ENCODE peak calls at places on chromosomes 6 and 20, in four cellular contexts. P, H, D and T are unnamed samples. For H3K4me1, the result is how much of the 10 kb centered on the place peaks cover.

GRCh38 chr6:36427781-36428345 is 14.8 kb downstream of the PXT1 start:
- DNase-seq in P (no peak), D (no peak), H (no peak), T (no peak)

GRCh38 chr20:10509411-10509810 is 74.3 kb downstream of the SLX4IP start:
- DNase-seq in D (no peak), H (no peak), P (no peak), T (no peak)

GRCh38 chr6:162070639-162071038 is 656.9 kb downstream of the PRKN start:
- DNase-seq in H (no peak), P (no peak), D (no peak), T (no peak)

GRCh38 chr6:28580484-28580883 is 54.8 kb downstream of the GPX5 start:
- DNase-seq in H (no peak), D (peak), P (no peak), T (no peak)

GRCh38 chr6:56940463-56940862 is 14.4 kb upstream of the BEND6 start:
- DNase-seq in D (no peak), H (no peak), P (no peak), T (no peak)

GRCh38 chr20:25338112-25339023 is 52.3 kb downstream of the ABHD12 start:
- DNase-seq in H (no peak), P (no peak), D (no peak), T (no peak)

GRCh38 chr6:137136065-137136464 is 37.4 kb downstream of the IL22RA2 start:
- DNase-seq in D (peak), P (no peak), H (no peak), T (no peak)

GRCh38 chr6:147676468-147676867 is 168.0 kb downstream of the SAMD5 start:
- DNase-seq in P (no peak), H (no peak), D (no peak), T (no peak)

GRCh38 chr20:48763183-48764030 is 64.4 kb downstream of the PREX1 start:
- DNase-seq in H (peak), D (no peak), P (peak), T (no peak)

GRCh38 chr6:136323431-136324112 is 33.9 kb upstream of the BCLAF1 start:
- DNase-seq in D (peak), H (no peak), P (no peak), T (no peak)

GRCh38 chr6:28747631-28748157 is 176.1 kb downstream of the TRIM27 start:
- DNase-seq in D (peak), H (no peak), P (no peak), T (peak)

GRCh38 chr6:132405143-132405915 is 4.1 kb upstream of the MOXD1 start:
- DNase-seq in P (no peak), H (no peak), D (no peak), T (no peak)

GRCh38 chr6:6851059-6851658 is 256.6 kb upstream of the RREB1 start:
- DNase-seq in H (no peak), P (peak), D (peak), T (no peak)

GRCh38 chr6:37171141-37171969 is 1.4 kb downstream of the PIM1 start:
- DNase-seq in D (peak), P (no peak), H (peak), T (peak)

GRCh38 chr6:36651659-36652379 is 26.7 kb upstream of the CDKN1A start:
- DNase-seq in P (no peak), H (no peak), D (no peak), T (no peak)

GRCh38 chr20:53828673-53829085 is 235.0 kb upstream of the ZNF217 start:
- DNase-seq in H (no peak), P (peak), D (peak), T (peak)

GRCh38 chr6:110181131-110182027 is 1.2 kb downstream of the CDC40 start:
- DNase-seq in D (peak), P (no peak), H (no peak), T (no peak)

GRCh38 chr6:4394786-4395185 is 259.4 kb upstream of the ECI2 start:
- DNase-seq in P (no peak), H (no peak), D (peak), T (no peak)

GRCh38 chr20:13430346-13431002 is 208.3 kb downstream of the TASP1 start:
- DNase-seq in H (no peak), D (no peak), P (no peak), T (no peak)

GRCh38 chr6:1552296-1552761 is 57.4 kb upstream of the FOXC1 start:
- DNase-seq in D (peak), P (no peak), H (no peak), T (no peak)

GRCh38 chr20:64165866-64166600 is 1.8 kb downstream of the MYT1 start:
- DNase-seq in D (no peak), H (peak), P (no peak), T (no peak)

GRCh38 chr6:19833947-19834346 is 3.2 kb upstream of the ID4 start:
- DNase-seq in H (no peak), D (no peak), P (no peak), T (no peak)

GRCh38 chr20:41616228-41616627 is 1.9 kb downstream of the CHD6 start:
- DNase-seq in D (no peak), H (no peak), P (no peak), T (no peak)

GRCh38 chr6:38640216-38640909 is 634 bp upstream of the BTBD9 start:
- DNase-seq in H (peak), D (no peak), P (no peak), T (no peak)

GRCh38 chr20:50508171-50508761 is 1.9 kb upstream of the PTPN1 start:
- DNase-seq in P (no peak), H (no peak), D (no peak), T (peak)

GRCh38 chr20:3382836-3383235 is 24.6 kb downstream of the DNAAF9 start:
- DNase-seq in H (no peak), D (no peak), P (no peak), T (no peak)

GRCh38 chr20:25000268-25000801 is 7.8 kb upstream of the APMAP start:
- DNase-seq in P (peak), D (no peak), H (peak), T (peak)

GRCh38 chr6:142377112-142377848 is 75.5 kb downstream of the ADGRG6 start:
- DNase-seq in P (no peak), D (peak), H (peak), T (peak)

GRCh38 chr6:128239898-128240509 is 280.4 kb downstream of the PTPRK start:
- DNase-seq in H (no peak), P (no peak), D (no peak), T (no peak)

GRCh38 chr6:142929751-142930358 is 15.1 kb downstream of the HIVEP2 start:
- DNase-seq in P (no peak), H (no peak), D (no peak), T (no peak)

GRCh38 chr6:150723857-150724256 is 124.2 kb downstream of the PLEKHG1 start:
- DNase-seq in D (no peak), P (no peak), H (no peak), T (no peak)

GRCh38 chr20:44166008-44166407 is 21.0 kb downstream of the JPH2 start:
- DNase-seq in D (peak), H (no peak), P (peak), T (no peak)

DNA sequence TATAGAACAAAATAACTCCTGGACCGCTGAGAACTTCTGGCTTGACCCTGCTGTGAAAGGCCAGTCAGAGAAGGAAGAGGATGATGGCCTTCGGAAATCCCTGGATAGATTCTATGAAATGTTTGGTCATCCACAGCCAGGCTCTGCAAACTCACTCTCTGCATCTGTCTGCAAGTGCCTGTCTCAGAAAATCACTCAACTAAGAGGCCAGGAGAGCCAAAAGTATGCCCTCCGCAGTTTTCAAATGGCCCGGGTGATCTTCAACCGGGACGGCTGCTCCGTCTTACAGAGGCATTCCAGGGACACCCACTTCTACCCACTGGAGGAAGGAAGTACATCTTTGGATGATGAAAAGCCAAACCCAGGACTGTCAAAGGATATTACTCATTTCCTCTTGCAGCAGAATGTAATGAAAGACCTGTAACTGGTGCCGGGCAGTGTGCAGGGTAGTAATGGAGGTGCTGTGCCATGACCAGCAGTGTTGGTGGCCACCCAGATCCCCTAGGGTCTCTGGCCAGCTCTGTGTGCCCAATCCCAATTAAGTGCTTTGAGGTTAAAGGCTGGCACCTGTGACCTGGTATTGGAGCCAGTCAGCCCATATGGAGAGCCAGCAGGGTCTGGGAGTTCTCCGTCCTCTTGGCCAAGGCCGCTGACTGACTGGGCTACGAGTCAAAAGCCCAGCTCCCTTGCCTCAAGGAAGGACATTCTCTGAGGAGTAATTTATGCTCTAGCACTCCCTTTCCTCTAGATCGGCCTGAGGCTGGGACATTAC is 87.1 kb downstream of the TRMT6 start:
- DNase-seq in H (no peak), D (peak), P (peak), T (no peak)
- H3K4me3 ChIP-seq in H (no peak), D (no peak), P (no peak), T (no peak)

GRCh38 chr6:52389264-52389625 is 27.3 kb downstream of the PAQR8 start:
- DNase-seq in H (no peak), D (no peak), P (no peak), T (no peak)

GRCh38 chr6:52390361-52390727 is 28.4 kb downstream of the PAQR8 start:
- DNase-seq in D (peak), H (no peak), P (no peak), T (no peak)

GRCh38 chr6:52388790-52389189 is 26.8 kb downstream of the PAQR8 start:
- DNase-seq in P (no peak), H (no peak), D (no peak), T (no peak)

GRCh38 chr6:52391599-52391998 is 28.5 kb upstream of the EFHC1 start:
- DNase-seq in H (no peak), P (no peak), D (no peak), T (no peak)

DNA sequence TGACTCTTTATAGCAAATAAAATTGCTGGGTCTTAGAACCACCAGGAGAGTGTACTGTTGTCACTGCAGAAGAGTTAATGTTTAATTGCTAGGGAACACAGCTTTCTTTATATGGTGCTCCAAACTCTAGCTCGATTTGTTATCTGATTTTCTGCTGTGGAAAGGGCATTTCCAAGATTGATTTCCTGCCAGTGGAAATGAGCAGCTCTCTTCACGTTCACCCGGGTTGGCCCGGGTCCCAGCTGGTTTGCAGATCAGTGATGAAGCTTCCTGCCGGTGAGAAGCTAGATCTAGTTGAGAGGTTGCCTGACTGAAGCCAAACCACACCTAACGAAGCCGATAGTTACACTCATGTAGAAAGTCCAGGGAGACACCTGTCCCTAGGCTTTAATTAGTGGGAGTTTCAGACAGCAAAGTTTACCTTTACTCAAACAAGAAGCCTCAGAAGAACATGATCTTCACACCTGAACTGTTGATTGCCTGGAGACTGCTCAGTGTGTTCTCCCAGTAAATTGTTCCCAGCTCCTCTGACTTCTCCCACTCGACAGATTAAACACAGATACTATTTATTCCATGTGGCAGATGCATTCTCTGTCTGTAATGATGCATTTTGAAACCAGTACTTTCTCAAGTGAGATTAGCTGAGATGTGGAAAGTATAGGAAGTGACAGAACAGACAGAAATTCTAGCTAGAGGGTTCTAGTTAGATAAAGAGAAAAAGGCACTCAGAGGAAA is 27.8 kb downstream of the PAQR8 start:
- DNase-seq in H (peak), D (peak), P (no peak), T (no peak)
- H3K4me1 ChIP-seq in H (under half), D (under half), P (under half), T (under half)

GRCh38 chr6:16182428-16182827 is 53.5 kb downstream of the MYLIP start:
- DNase-seq in D (no peak), H (no peak), P (no peak), T (no peak)

GRCh38 chr6:16181429-16182359 is 52.8 kb downstream of the MYLIP start:
- DNase-seq in D (no peak), H (no peak), P (no peak), T (no peak)

GRCh38 chr6:16179970-16180431 is 51.1 kb downstream of the MYLIP start:
- DNase-seq in P (no peak), H (no peak), D (no peak), T (no peak)

GRCh38 chr6:16180696-16181428 is 52.0 kb downstream of the MYLIP start:
- DNase-seq in P (no peak), D (no peak), H (no peak), T (no peak)

DNA sequence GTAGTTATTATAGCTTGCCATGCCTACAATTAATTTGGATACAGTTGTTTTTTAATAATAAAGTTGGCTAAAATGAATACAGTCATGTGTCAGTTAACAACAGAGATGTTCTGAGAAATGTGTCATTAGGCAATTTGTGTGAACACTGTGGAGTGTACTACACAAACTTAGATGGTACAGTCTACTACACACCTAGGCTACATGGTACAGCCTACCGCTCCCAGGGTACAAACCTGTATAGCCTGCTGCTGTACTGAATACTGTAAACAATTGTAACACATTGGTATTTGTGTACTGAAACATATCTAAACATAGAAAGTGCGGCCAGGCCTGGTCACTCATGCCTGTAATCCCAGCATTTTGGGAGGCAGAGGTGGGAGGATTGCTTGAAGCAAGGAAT is 50.2 kb downstream of the MYLIP start:
- DNase-seq in H (no peak), D (no peak), P (no peak), T (no peak)
- H3K27ac ChIP-seq in H (no peak), D (no peak), P (no peak), T (no peak)

GRCh38 chr6:106802141-106802540 is 172.4 kb downstream of the CD24 start:
- DNase-seq in D (no peak), P (no peak), H (no peak), T (no peak)
- H3K4me3 ChIP-seq in D (no peak), P (no peak), H (no peak), T (no peak)

GRCh38 chr6:2861822-2862164 is 20.1 kb upstream of the SERPINB1 start:
- DNase-seq in P (no peak), D (no peak), H (no peak), T (no peak)

GRCh38 chr6:2862712-2863174 is 21.1 kb upstream of the SERPINB1 start:
- DNase-seq in P (no peak), H (no peak), D (no peak), T (peak)

GRCh38 chr6:2858678-2859324 is 17.1 kb upstream of the SERPINB1 start:
- DNase-seq in P (no peak), H (no peak), D (peak), T (no peak)

GRCh38 chr6:2859325-2859700 is 17.6 kb upstream of the SERPINB1 start:
- DNase-seq in D (no peak), H (no peak), P (no peak), T (no peak)

DNA sequence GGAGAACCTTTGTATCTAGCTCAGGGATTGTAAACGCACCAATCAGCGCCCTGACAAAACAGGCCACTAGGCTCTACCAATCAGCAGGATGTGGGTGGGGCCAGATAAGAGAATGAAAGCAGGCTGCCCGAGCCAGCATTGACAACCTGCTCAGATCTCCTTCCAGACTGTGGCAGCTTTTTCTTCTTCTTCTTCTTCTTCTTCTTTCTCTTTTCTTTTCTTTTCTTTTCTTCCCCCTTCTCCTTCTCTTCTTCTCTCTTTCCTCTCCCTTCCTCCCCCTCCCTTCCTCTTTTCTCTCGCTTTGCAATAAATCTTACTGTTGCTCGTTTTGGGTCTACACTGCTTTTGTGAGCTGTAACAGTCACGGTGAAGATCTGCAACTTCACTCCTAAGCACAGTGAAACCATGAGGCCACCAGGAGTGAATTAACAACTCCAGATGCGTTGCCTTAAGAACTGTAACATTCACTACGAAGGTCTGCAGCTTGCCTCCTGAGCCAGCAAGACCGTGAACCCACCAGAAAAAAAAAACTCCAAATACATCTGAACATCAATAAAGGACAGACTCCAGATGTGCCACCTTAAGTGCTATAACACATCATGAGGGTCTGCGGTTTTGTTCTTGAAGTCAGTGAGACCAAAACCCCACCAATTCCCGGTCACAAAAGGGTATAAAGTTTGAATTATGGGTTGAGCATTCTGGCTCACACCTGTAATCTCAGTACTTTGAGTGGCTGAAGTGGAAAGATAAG is 19.6 kb upstream of the SERPINB1 start:
- DNase-seq in D (no peak), P (no peak), H (no peak), T (peak)
- H3K4me1 ChIP-seq in D (under half), P (under half), H (under half), T (under half)

DNA sequence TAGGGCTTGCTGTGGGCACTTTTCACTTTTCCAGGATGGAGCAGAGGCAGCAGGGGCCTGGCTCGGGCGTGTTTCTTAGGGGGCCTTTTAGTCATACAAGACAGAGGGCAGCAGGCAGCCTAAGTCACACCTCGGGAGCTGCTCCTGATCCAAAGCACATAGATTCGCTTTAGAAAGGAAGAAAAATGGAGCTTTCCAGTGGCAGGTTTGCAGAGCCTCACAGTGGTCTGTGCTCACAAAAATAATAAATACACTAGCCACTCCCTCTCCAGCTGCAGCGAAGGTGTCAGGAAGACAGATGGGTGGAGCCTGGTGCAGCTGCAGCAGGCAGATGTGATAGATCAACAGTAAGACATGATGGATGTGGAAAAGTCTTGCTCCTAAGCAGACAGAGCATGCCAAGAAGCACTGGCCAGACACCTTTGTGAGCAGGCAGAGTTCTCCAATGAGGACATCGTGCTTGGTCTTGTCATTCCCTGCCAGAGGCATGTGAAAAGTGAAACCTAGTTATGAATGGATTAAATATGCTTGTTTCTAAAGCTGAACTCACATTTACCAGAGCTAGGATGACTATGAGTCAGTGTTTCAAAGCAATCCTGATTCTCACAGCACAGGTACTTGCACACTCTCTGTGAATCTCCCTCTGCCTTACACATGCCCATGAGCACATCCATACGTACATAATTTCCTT is 111.4 kb downstream of the SCML4 start:
- DNase-seq in P (no peak), D (no peak), H (no peak), T (no peak)
- H3K27ac ChIP-seq in P (no peak), D (no peak), H (no peak), T (peak)

GRCh38 chr6:89084542-89084941 is 4.0 kb downstream of the PNRC1 start:
- DNase-seq in H (no peak), P (no peak), D (no peak), T (no peak)
- H3K4me3 ChIP-seq in H (no peak), P (no peak), D (no peak), T (no peak)